ENCODE peak calls at places on chromosomes 1 and 21, in seven cellular contexts. E, X, C, O, A, U and T are unnamed samples.

GRCh38 chr1:33346921-33347649 is 26.2 kb upstream of the A3GALT2 start:
- DNase-seq in E (peak), X (peak), C (no peak), O (peak), A (peak), U (peak), T (peak)

GRCh38 chr1:197614916-197615692 is 160.2 kb downstream of the DENND1B start:
- DNase-seq in E (peak), X (peak), C (no peak), O (peak), A (no peak), U (peak), T (peak)

GRCh38 chr1:232553809-232554208 is 76.1 kb downstream of the SIPA1L2 start:
- DNase-seq in E (no peak), X (no peak), C (no peak), O (no peak), A (no peak), U (no peak), T (no peak)

GRCh38 chr1:175536921-175537320 is 206.5 kb downstream of the TNR start:
- DNase-seq in E (no peak), X (no peak), C (no peak), O (no peak), A (no peak), U (no peak), T (no peak)

GRCh38 chr1:153560241-153560640 is 5.4 kb downstream of the S100A2 start:
- DNase-seq in E (no peak), X (no peak), C (no peak), O (no peak), A (no peak), U (no peak), T (no peak)

GRCh38 chr1:212655668-212656440 is 43.8 kb downstream of the BATF3 start:
- DNase-seq in E (no peak), X (no peak), C (no peak), O (peak), A (no peak), U (no peak), T (no peak)

GRCh38 chr1:9315411-9316079 is 22.9 kb downstream of the SPSB1 start:
- DNase-seq in E (no peak), X (no peak), C (no peak), O (no peak), A (no peak), U (peak), T (no peak)

GRCh38 chr1:175600721-175601440 is 142.5 kb downstream of the TNR start:
- DNase-seq in E (no peak), X (no peak), C (no peak), O (no peak), A (no peak), U (no peak), T (no peak)

GRCh38 chr1:41811051-41811795 is 107.5 kb downstream of the HIVEP3 start:
- DNase-seq in E (no peak), X (no peak), C (no peak), O (no peak), A (no peak), U (no peak), T (no peak)

GRCh38 chr21:28804089-28804670 is 188.5 kb downstream of the LTN1 start:
- DNase-seq in E (no peak), X (no peak), C (no peak), O (no peak), A (no peak), U (no peak), T (no peak)
- TF ChIP-seq POLR2A in E (no peak), X (no peak), C (no peak), O (no peak), A (no peak), U (no peak), T (no peak)

GRCh38 chr1:240598602-240599001 is 13.4 kb downstream of the GREM2 start:
- DNase-seq in E (no peak), X (no peak), C (no peak), O (no peak), A (no peak), U (no peak), T (no peak)

GRCh38 chr1:240599299-240599698 is 12.7 kb downstream of the GREM2 start:
- DNase-seq in E (no peak), X (no peak), C (no peak), O (no peak), A (no peak), U (no peak), T (no peak)

GRCh38 chr1:240598201-240598600 is 13.8 kb downstream of the GREM2 start:
- DNase-seq in E (no peak), X (no peak), C (no peak), O (no peak), A (no peak), U (no peak), T (no peak)

GRCh38 chr1:240595476-240595875 is 16.5 kb downstream of the GREM2 start:
- DNase-seq in E (no peak), X (no peak), C (no peak), O (no peak), A (no peak), U (no peak), T (no peak)

GRCh38 chr1:240597153-240597745 is 14.7 kb downstream of the GREM2 start:
- DNase-seq in E (no peak), X (no peak), C (no peak), O (no peak), A (no peak), U (peak), T (no peak)
- H3K4me3 ChIP-seq in E (peak), X (no peak), C (peak), O (no peak), A (no peak), U (peak), T (no peak)

GRCh38 chr21:34889537-34890257 is 159.4 kb downstream of the RUNX1 start:
- DNase-seq in E (peak), X (peak), C (peak), O (no peak), A (peak), U (peak), T (peak)
- TF ChIP-seq POLR2A in E (no peak), X (peak), C (no peak), O (no peak), A (no peak), U (no peak), T (no peak)

GRCh38 chr1:64539808-64540207 is 69.9 kb downstream of the CACHD1 start:
- DNase-seq in E (peak), X (no peak), C (peak), O (no peak), A (peak), U (no peak), T (peak)

GRCh38 chr1:64542118-64542517 is 72.2 kb downstream of the CACHD1 start:
- DNase-seq in E (no peak), X (no peak), C (no peak), O (no peak), A (no peak), U (no peak), T (no peak)

GRCh38 chr1:64539279-64539678 is 69.3 kb downstream of the CACHD1 start:
- DNase-seq in E (no peak), X (no peak), C (no peak), O (no peak), A (no peak), U (no peak), T (no peak)

GRCh38 chr1:64538389-64538788 is 68.5 kb downstream of the CACHD1 start:
- DNase-seq in E (no peak), X (no peak), C (no peak), O (no peak), A (no peak), U (no peak), T (no peak)

GRCh38 chr1:64540265-64540791 is 70.4 kb downstream of the CACHD1 start:
- DNase-seq in E (no peak), X (no peak), C (no peak), O (no peak), A (no peak), U (no peak), T (no peak)
- H3K4me3 ChIP-seq in E (no peak), X (no peak), C (peak), O (no peak), A (peak), U (no peak), T (peak)

GRCh38 chr1:203148127-203148526 is 20.6 kb downstream of the ADORA1 start:
- DNase-seq in E (peak), X (peak), C (no peak), O (peak), A (no peak), U (no peak), T (no peak)

GRCh38 chr1:203146537-203146936 is 19.0 kb downstream of the ADORA1 start:
- DNase-seq in E (no peak), X (no peak), C (no peak), O (no peak), A (no peak), U (no peak), T (no peak)

GRCh38 chr1:203146042-203146369 is 18.5 kb downstream of the ADORA1 start:
- DNase-seq in E (no peak), X (no peak), C (no peak), O (no peak), A (no peak), U (no peak), T (no peak)

GRCh38 chr1:203148579-203148978 is 21.1 kb downstream of the ADORA1 start:
- DNase-seq in E (no peak), X (no peak), C (no peak), O (no peak), A (no peak), U (no peak), T (no peak)

GRCh38 chr1:203147376-203147775 is 19.9 kb downstream of the ADORA1 start:
- DNase-seq in E (no peak), X (no peak), C (no peak), O (no peak), A (no peak), U (no peak), T (no peak)
- TF ChIP-seq POLR2A in E (no peak), X (no peak), C (no peak), O (no peak), A (no peak), U (no peak), T (no peak)

GRCh38 chr1:15409400-15410222 is at the start of gene EFHD2:
- DNase-seq in E (peak), X (peak), C (peak), O (no peak), A (peak), U (peak), T (peak)
- H3K4me3 ChIP-seq in E (peak), X (peak), C (peak), O (peak), A (peak), U (peak), T (peak)

DNA sequence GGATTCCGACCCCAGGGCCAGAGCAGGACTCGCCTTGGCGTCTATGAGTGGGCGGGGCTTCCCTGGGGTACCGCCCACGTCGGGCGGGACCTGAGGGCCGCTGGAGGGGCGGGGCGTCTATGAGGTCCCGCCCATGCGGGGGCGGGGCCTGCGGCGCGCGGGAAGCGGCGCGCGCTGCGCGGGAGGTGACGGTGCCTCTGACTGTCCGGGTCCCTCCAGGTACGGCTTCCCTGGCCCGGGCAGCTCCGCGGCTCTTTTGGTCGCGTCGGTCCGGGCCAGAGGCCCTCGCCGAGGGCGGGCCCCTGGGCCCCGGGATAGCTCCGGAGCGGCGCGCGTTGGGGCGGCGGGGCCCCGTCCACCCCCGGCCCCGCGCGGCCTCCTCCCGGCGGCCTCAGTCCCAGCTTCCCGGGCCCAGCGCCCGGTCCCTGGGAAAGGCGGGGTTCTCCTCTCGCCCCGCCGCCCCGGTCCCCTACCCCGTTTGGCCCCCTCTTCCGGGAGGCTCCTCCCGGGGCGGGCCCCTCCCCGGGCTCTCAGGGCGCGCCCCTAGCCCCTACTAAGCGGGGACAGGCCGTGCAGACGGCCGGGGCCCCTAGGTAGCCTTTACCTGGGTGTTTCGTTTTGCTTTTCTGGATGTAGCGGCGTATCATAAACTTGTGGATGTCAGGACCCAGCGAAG is at the start of gene CHAF1B:
- DNase-seq in E (peak), X (peak), C (peak), O (peak), A (peak), U (peak), T (peak)
- TF ChIP-seq POLR2A in E (no peak), X (peak), C (peak), O (peak), A (peak), U (peak), T (peak)

DNA sequence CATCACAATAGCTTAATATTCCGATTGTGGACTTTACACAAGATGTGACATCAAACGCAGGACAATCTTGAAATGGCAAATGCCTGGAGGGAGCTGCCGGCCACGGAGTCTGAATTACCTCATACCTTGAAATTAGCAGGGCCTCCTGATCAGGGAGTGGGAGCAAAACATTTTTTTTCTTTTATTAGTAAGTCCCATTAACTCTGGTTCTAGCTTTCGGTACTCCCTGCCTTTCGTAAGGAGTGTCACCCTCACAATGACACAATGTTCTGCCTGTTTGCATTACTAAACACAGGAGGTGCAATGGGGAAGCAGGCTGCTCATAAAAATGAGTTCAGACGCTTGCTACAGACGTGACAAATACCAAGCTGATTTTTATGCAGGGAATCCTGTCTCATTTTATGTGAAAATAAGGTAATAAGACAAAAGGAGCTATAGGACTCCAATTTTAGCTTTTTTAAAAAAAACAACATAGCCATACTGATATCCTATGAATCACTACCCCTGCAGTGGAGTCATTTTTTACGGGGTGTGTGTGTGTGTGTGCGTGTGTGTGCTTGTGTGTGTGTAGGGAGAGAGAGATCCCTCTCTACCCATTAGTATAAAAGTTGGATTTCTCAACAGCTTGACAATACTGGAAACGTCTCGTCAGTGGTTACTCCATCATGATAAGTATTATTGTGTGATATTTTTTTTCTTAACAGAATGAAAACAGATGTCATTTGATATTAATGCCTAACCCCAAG is 205.1 kb upstream of the RUNX1 start:
- DNase-seq in E (no peak), X (no peak), C (no peak), O (no peak), A (no peak), U (no peak), T (no peak)
- H3K4me3 ChIP-seq in E (no peak), X (no peak), C (no peak), O (no peak), A (no peak), U (no peak), T (no peak)

DNA sequence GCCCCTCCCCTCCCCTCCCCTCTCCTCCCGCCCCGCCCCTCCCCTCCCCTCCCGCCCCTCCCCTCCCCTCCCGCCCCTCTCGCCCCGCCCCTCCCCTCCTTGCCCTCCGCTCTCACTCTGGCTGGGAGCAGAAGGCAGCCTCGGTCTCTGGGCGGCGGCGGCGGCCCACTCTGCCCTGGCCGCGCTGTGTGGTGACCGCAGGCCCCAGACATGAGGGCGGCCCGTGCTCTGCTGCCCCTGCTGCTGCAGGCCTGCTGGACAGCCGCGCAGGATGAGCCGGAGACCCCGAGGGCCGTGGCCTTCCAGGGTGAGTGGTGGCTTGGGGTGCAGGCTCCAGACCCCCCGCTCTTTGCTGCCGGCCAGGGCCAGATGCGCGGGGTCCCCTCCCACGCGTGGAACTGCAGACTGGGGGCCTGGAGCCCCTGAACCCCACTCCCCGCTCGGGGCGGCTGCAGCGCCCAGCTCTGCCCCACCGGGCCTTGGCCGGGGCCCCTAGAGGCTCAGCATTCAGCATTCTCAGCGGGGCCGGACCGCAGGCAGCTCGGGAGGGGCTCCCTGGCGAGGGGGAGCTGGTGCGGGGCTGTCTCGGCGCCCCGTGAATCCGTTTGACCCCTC is at the start of gene COL6A1:
- DNase-seq in E (peak), X (no peak), C (peak), O (no peak), A (peak), U (no peak), T (peak)
- TF ChIP-seq POLR2A in E (no peak), X (no peak), C (peak), O (peak), A (peak), U (peak), T (peak)